ENCODE peak calls at places on chromosomes 1 and 21, in four cellular contexts. One of them, this sample, is unnamed.

GRCh38 chr1:200707116-200707515 is 31.6 kb upstream of the CAMSAP2 start:
- DNase-seq in memory B cell: no peak
- DNase-seq in mammary epithelial cell: no peak
- DNase-seq in HT1080: no peak
- DNase-seq in this sample: no peak

GRCh38 chr1:234148350-234148749 is 224.9 kb upstream of the COA6 start:
- DNase-seq in mammary epithelial cell: no peak
- DNase-seq in HT1080: no peak
- DNase-seq in memory B cell: no peak
- DNase-seq in this sample: no peak

GRCh38 chr1:101683136-101683535 is 313.6 kb downstream of the OLFM3 start:
- DNase-seq in mammary epithelial cell: no peak
- DNase-seq in HT1080: no peak
- DNase-seq in memory B cell: no peak
- DNase-seq in this sample: no peak

GRCh38 chr1:108190686-108191416 is 9.3 kb downstream of the SLC25A24 start:
- DNase-seq in memory B cell: no peak
- DNase-seq in HT1080: no peak
- DNase-seq in mammary epithelial cell: no peak
- DNase-seq in this sample: no peak

GRCh38 chr1:167099851-167100250 is 6.0 kb downstream of the STYXL2 start:
- DNase-seq in memory B cell: no peak
- DNase-seq in mammary epithelial cell: no peak
- DNase-seq in HT1080: no peak
- DNase-seq in this sample: no peak

GRCh38 chr1:201766117-201766863 is 62.7 kb upstream of the IPO9 start:
- DNase-seq in memory B cell: no peak
- DNase-seq in HT1080: peak; percentile 89
- DNase-seq in mammary epithelial cell: peak; percentile 85
- DNase-seq in this sample: peak; percentile 94

GRCh38 chr1:9900142-9901043 is 9.7 kb downstream of the CTNNBIP1 start:
- DNase-seq in HT1080: no peak
- DNase-seq in memory B cell: peak; percentile 35
- DNase-seq in mammary epithelial cell: no peak
- DNase-seq in this sample: no peak

GRCh38 chr1:95716097-95716496 is 482.1 kb downstream of the RWDD3 start:
- DNase-seq in HT1080: no peak
- DNase-seq in mammary epithelial cell: peak; percentile 46
- DNase-seq in memory B cell: no peak
- DNase-seq in this sample: no peak

GRCh38 chr1:247378334-247379073 is 37.5 kb upstream of the NLRP3 start:
- DNase-seq in HT1080: no peak
- DNase-seq in memory B cell: no peak
- DNase-seq in mammary epithelial cell: no peak
- DNase-seq in this sample: no peak

GRCh38 chr21:34521561-34521960 is 9.6 kb upstream of the KCNE1 start:
- DNase-seq in HT1080: no peak
- DNase-seq in memory B cell: no peak
- DNase-seq in mammary epithelial cell: no peak
- DNase-seq in this sample: no peak

GRCh38 chr1:40027647-40028046 is 12.9 kb upstream of the CAP1 start:
- DNase-seq in HT1080: no peak
- DNase-seq in mammary epithelial cell: no peak
- DNase-seq in memory B cell: no peak
- DNase-seq in this sample: no peak

GRCh38 chr1:5555853-5556252 is 436.4 kb downstream of the NPHP4 start:
- DNase-seq in HT1080: no peak
- DNase-seq in mammary epithelial cell: no peak
- DNase-seq in memory B cell: no peak
- DNase-seq in this sample: no peak

GRCh38 chr1:185488673-185489311 is 171.7 kb upstream of the IVNS1ABP start:
- DNase-seq in mammary epithelial cell: peak; percentile 17
- DNase-seq in HT1080: no peak
- DNase-seq in memory B cell: no peak
- DNase-seq in this sample: no peak

GRCh38 chr1:87044840-87045239 is 130.4 kb downstream of the HS2ST1 start:
- DNase-seq in memory B cell: no peak
- DNase-seq in mammary epithelial cell: no peak
- DNase-seq in HT1080: no peak
- DNase-seq in this sample: no peak

GRCh38 chr1:154591206-154591605 is 16.8 kb downstream of the ADAR start:
- DNase-seq in mammary epithelial cell: no peak
- DNase-seq in memory B cell: no peak
- DNase-seq in HT1080: no peak
- DNase-seq in this sample: no peak

GRCh38 chr1:39047374-39048229 is 21.5 kb downstream of the NDUFS5 start:
- DNase-seq in memory B cell: no peak
- DNase-seq in HT1080: peak; percentile 83
- DNase-seq in mammary epithelial cell: peak; percentile 12
- DNase-seq in this sample: peak; percentile 84

GRCh38 chr1:238752332-238752731 is 634.0 kb upstream of the CHRM3 start:
- DNase-seq in memory B cell: no peak
- DNase-seq in mammary epithelial cell: no peak
- DNase-seq in HT1080: no peak
- DNase-seq in this sample: no peak

GRCh38 chr1:236465231-236465958 is 58.4 kb upstream of the LGALS8 start:
- DNase-seq in memory B cell: no peak
- DNase-seq in HT1080: no peak
- DNase-seq in mammary epithelial cell: peak; percentile 8
- DNase-seq in this sample: no peak

GRCh38 chr1:169307176-169307575 is 60.4 kb downstream of the NME7 start:
- DNase-seq in HT1080: no peak
- DNase-seq in mammary epithelial cell: no peak
- DNase-seq in memory B cell: no peak
- DNase-seq in this sample: no peak

GRCh38 chr1:163307479-163308171 is 14.1 kb upstream of the NUF2 start:
- DNase-seq in memory B cell: no peak
- DNase-seq in HT1080: peak; percentile 80
- DNase-seq in mammary epithelial cell: peak; percentile 12
- DNase-seq in this sample: peak; percentile 82

This sample was measured in A172.